ENCODE peak calls at places on chromosomes 11 and 22, in eight cellular contexts. J is endothelial cell of umbilical vein, E is breast epithelium, C is sigmoid colon, D is H1, Z is K562, T is esophagus muscularis mucosa, B is prostate gland. H is an unnamed sample.

GRCh38 chr11:127789887-127790286 is 789.3 kb upstream of the KIRREL3 start:
- DNase-seq in J (no peak), E (no peak), C (no peak), D (no peak), Z (no peak), T (no peak), B (no peak), H (no peak)

GRCh38 chr11:1293619-1294015 is 15.8 kb downstream of the TOLLIP start:
- DNase-seq in J (no peak), E (no peak), C (no peak), D (no peak), Z (no peak), T (no peak), B (no peak), H (peak; percentile 21)

GRCh38 chr11:116896211-116896610 is 58.8 kb upstream of the APOA1 start:
- DNase-seq in J (no peak), E (no peak), C (no peak), D (no peak), Z (no peak), T (no peak), B (no peak), H (no peak)

GRCh38 chr22:48369789-48370507 is 1457.7 kb downstream of the BRD1 start:
- DNase-seq in J (no peak), E (no peak), C (peak; percentile 42), D (peak; percentile 82), Z (no peak), T (no peak), B (no peak), H (peak; percentile 34)

GRCh38 chr11:113179181-113179701 is 135.1 kb upstream of the TTC12 start:
- DNase-seq in J (no peak), E (no peak), C (no peak), D (no peak), Z (no peak), T (no peak), B (no peak), H (no peak)

GRCh38 chr11:8408151-8408930 is 144.7 kb upstream of the LMO1 start:
- DNase-seq in J (no peak), E (no peak), C (no peak), D (no peak), Z (no peak), T (no peak), B (no peak), H (no peak)

GRCh38 chr11:56048480-56048879 is 21.0 kb downstream of the OR5AS1 start:
- DNase-seq in J (no peak), E (no peak), C (no peak), D (no peak), Z (no peak), T (no peak), B (no peak), H (no peak)

GRCh38 chr11:83744620-83745192 is 458.5 kb upstream of the CCDC90B start:
- DNase-seq in J (no peak), E (no peak), C (no peak), D (no peak), Z (no peak), T (no peak), B (no peak), H (no peak)

GRCh38 chr22:25172153-25172552 is 27.5 kb upstream of the CRYBB3 start:
- DNase-seq in J (peak; percentile 52), E (no peak), C (no peak), D (no peak), Z (peak; percentile 11), T (no peak), B (peak; percentile 35), H (no peak)

GRCh38 chr11:129285387-129285786 is 90.3 kb upstream of the BARX2 start:
- DNase-seq in J (no peak), E (no peak), C (no peak), D (no peak), Z (no peak), T (no peak), B (no peak), H (no peak)

GRCh38 chr11:31383116-31383515 is 13.5 kb downstream of the DNAJC24 start:
- DNase-seq in J (no peak), E (no peak), C (no peak), D (no peak), Z (no peak), T (no peak), B (no peak), H (no peak)

GRCh38 chr11:3201677-3202181 is 16.9 kb downstream of the MRGPRG start:
- DNase-seq in J (no peak), E (no peak), C (no peak), D (no peak), Z (no peak), T (no peak), B (no peak), H (no peak)

GRCh38 chr22:47128216-47129215 is 366.1 kb downstream of the TBC1D22A start:
- DNase-seq in J (no peak), E (no peak), C (no peak), D (no peak), Z (no peak), T (no peak), B (no peak), H (no peak)

GRCh38 chr11:118528511-118528910 is 1.2 kb downstream of the TTC36 start:
- DNase-seq in J (no peak), E (no peak), C (no peak), D (no peak), Z (no peak), T (no peak), B (no peak), H (no peak)

GRCh38 chr22:38125038-38125610 is 14.6 kb upstream of the BAIAP2L2 start:
- DNase-seq in J (no peak), E (no peak), C (no peak), D (no peak), Z (no peak), T (no peak), B (no peak), H (no peak)

GRCh38 chr22:27867114-27867957 is 51.7 kb downstream of the PITPNB start:
- DNase-seq in J (peak; percentile 46), E (no peak), C (no peak), D (no peak), Z (no peak), T (no peak), B (no peak), H (no peak)

GRCh38 chr11:1992111-1992510 is 5.5 kb downstream of the H19 start:
- DNase-seq in J (no peak), E (no peak), C (peak; percentile 44), D (no peak), Z (no peak), T (no peak), B (no peak), H (no peak)

GRCh38 chr11:57744386-57744785 is 3.1 kb downstream of the SELENOH start:
- DNase-seq in J (no peak), E (no peak), C (no peak), D (no peak), Z (no peak), T (no peak), B (no peak), H (no peak)
- TF ChIP-seq POLR2AphosphoS5 in J (no peak), E (no peak), C (no peak), D (peak; percentile 43), Z (no peak), T (no peak), B (no peak), H (no peak)

DNA sequence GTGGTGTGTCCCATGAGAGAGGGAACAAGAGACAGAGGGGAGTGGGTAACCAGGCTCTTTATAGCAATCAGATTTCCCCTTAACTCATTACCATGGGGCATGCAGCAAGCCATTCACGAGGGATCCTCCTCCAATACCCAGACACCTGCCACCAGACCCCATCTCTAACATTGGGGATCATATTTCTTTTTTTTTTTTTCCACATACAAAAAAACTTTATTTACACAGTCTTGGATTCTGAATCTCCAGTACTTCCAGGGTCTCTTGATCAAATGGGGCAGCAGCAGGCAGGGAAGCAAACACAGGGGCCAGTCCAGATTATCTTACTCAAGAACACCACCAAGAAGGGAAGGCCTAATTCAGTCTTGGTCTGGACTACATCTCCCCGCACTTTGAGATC is 4.3 kb downstream of the DLAT start:
- DNase-seq in J (no peak), E (no peak), C (no peak), D (no peak), Z (no peak), T (no peak), B (no peak), H (no peak)
- H3K4me3 ChIP-seq in J (no peak overlapping the region), E (no peak overlapping the region), C (no peak overlapping the region), D (no peak overlapping the region), Z (no peak overlapping the region), T (no peak overlapping the region), B (no peak overlapping the region), H (no peak overlapping the region)

GRCh38 chr22:19718255-19719054 is 4.2 kb downstream of the SEPTIN5 start:
- DNase-seq in J (no peak), E (no peak), C (no peak), D (no peak), Z (peak; percentile 98), T (no peak), B (no peak), H (no peak)

GRCh38 chr22:19716829-19717105 is 2.5 kb downstream of the SEPTIN5 start:
- DNase-seq in J (no peak), E (no peak), C (no peak), D (no peak), Z (no peak), T (no peak), B (no peak), H (no peak)

GRCh38 chr22:19717181-19717580 is 2.9 kb downstream of the SEPTIN5 start:
- DNase-seq in J (no peak), E (no peak), C (no peak), D (no peak), Z (no peak), T (no peak), B (no peak), H (no peak)

GRCh38 chr22:19719055-19719482 is 4.3 kb upstream of the GP1BB start:
- DNase-seq in J (no peak), E (no peak), C (no peak), D (no peak), Z (peak; percentile 94), T (no peak), B (no peak), H (no peak)

GRCh38 chr22:19717691-19718254 is 3.5 kb downstream of the SEPTIN5 start:
- DNase-seq in J (peak; percentile 62), E (peak; percentile 49), C (peak; percentile 86), D (no peak), Z (peak; percentile 99), T (no peak), B (peak; percentile 60), H (peak; percentile 97)
- TF ChIP-seq POLR2AphosphoS5 in J (peak; percentile 49), E (no peak), C (no peak), D (no peak), Z (no peak), T (peak; percentile 29), B (no peak), H (no peak)

DNA sequence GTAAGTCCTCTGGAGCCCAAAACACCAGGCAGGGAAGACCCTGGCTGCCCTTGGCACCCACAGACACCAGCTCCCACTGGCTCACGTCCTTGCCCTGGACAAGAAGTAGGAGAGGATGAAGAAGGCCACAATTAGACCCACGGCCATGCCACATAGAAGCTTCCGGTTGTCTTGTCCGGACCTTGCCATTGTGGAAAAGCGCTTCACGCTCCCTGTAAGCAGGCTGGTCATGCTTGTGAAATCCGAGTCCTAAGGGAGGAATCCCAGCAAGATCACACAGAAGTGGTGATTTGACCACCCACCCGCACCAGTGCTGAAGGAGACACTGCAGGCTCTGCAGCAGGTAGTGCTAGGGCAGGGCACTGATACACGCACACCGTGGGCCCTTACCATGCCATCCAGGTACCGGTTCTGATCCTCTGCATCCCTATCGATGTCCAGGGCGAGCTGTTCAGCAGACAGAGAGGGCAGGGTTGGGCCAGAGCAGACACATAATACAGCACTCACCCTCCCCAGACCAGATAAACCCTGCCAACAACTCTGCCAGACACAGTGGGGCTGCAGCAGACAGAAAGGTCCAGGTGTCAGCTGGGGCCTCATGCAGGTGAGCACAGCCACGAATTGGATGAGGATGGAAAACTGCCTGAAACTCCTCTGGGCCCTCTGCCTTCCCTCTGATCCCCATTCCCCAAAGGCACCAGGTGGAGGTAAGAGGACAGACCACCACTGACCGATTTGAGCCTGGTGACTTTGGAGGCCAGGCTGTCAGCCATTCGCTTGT is 1.8 kb downstream of the BET1L start:
- DNase-seq in J (no peak), E (peak; percentile 15), C (peak; percentile 58), D (no peak), Z (no peak), T (no peak), B (peak; percentile 3), H (no peak)
- H3K4me3 ChIP-seq in J (no peak overlapping the region), E (peak overlapping the region; percentile 93), C (peak overlapping the region; percentile 85), D (no peak overlapping the region), Z (peak overlapping the region; percentile 96), T (peak overlapping the region; percentile 88), B (peak overlapping the region; percentile 64), H (no peak overlapping the region)

H was measured in upper lobe of left lung.